ENCODE peak calls at places on chromosomes 16 and 17, in nine cellular contexts. M, P, R, K, Q, T, C, L and A are unnamed samples.

GRCh38 chr17:79243996-79244395 is 169.4 kb downstream of the ENGASE start:
- DNase-seq in M (no peak), P (no peak), R (no peak), K (no peak), Q (no peak), T (no peak), C (no peak), L (no peak), A (no peak)

GRCh38 chr16:21628196-21628726 is 24.1 kb downstream of the IGSF6 start:
- DNase-seq in M (no peak), P (no peak), R (no peak), K (no peak), Q (no peak), T (no peak), C (no peak), L (no peak), A (no peak)

GRCh38 chr17:68011199-68011665 is 15.0 kb upstream of the C17orf58 start:
- DNase-seq in M (no peak), P (peak), R (peak), K (peak), Q (peak), T (peak), C (peak), L (peak), A (no peak)

GRCh38 chr17:34579017-34579946 is at the start of gene TMEM132E:
- DNase-seq in M (peak), P (peak), R (peak), K (peak), Q (no peak), T (peak), C (peak), L (no peak), A (no peak)

GRCh38 chr16:68553186-68553585 is 14.1 kb downstream of the ZFP90 start:
- DNase-seq in M (no peak), P (no peak), R (no peak), K (no peak), Q (no peak), T (no peak), C (no peak), L (no peak), A (no peak)

GRCh38 chr16:85361441-85362118 is 249.3 kb upstream of the CIBAR2 start:
- DNase-seq in M (no peak), P (no peak), R (peak), K (no peak), Q (peak), T (peak), C (no peak), L (no peak), A (no peak)

GRCh38 chr17:79627184-79627765 is 16.4 kb upstream of the RBFOX3 start:
- DNase-seq in M (peak), P (no peak), R (peak), K (no peak), Q (no peak), T (no peak), C (no peak), L (no peak), A (no peak)

GRCh38 chr17:57534863-57535651 is 210.0 kb downstream of the CCDC182 start:
- DNase-seq in M (no peak), P (no peak), R (no peak), K (no peak), Q (peak), T (peak), C (no peak), L (no peak), A (no peak)

GRCh38 chr16:81313731-81314602 is 795 bp upstream of the GAN start:
- DNase-seq in M (no peak), P (no peak), R (no peak), K (no peak), Q (no peak), T (no peak), C (peak), L (no peak), A (no peak)

GRCh38 chr17:7988750-7989178 is 13.7 kb upstream of the GUCY2D start:
- DNase-seq in M (no peak), P (peak), R (peak), K (peak), Q (peak), T (peak), C (peak), L (peak), A (peak)

GRCh38 chr16:62036101-62036806 is at the start of gene CDH8:
- DNase-seq in M (peak), P (peak), R (no peak), K (no peak), Q (no peak), T (no peak), C (no peak), L (no peak), A (no peak)

GRCh38 chr16:31052131-31052530 is 18.8 kb downstream of the STX4 start:
- DNase-seq in M (no peak), P (no peak), R (no peak), K (peak), Q (peak), T (peak), C (peak), L (peak), A (peak)

GRCh38 chr16:53126390-53126789 is 71.6 kb downstream of the CHD9 start:
- DNase-seq in M (no peak), P (no peak), R (no peak), K (no peak), Q (no peak), T (no peak), C (no peak), L (no peak), A (no peak)

GRCh38 chr16:27230562-27230991 is 27.3 kb downstream of the KDM8 start:
- DNase-seq in M (peak), P (peak), R (no peak), K (no peak), Q (no peak), T (peak), C (no peak), L (no peak), A (no peak)

GRCh38 chr17:48819466-48819865 is 2.4 kb upstream of the TTLL6 start:
- DNase-seq in M (no peak), P (no peak), R (no peak), K (no peak), Q (no peak), T (no peak), C (no peak), L (no peak), A (no peak)

GRCh38 chr17:8862213-8863056 is 5.0 kb downstream of the PIK3R6 start:
- DNase-seq in M (no peak), P (no peak), R (no peak), K (no peak), Q (no peak), T (no peak), C (peak), L (no peak), A (no peak)

GRCh38 chr16:89452925-89453324 is 37.4 kb downstream of the ANKRD11 start:
- DNase-seq in M (no peak), P (no peak), R (no peak), K (no peak), Q (no peak), T (no peak), C (no peak), L (no peak), A (no peak)

GRCh38 chr17:56108811-56109284 is 44.4 kb upstream of the ANKFN1 start:
- DNase-seq in M (no peak), P (no peak), R (no peak), K (no peak), Q (no peak), T (no peak), C (no peak), L (peak), A (no peak)

GRCh38 chr17:81026266-81027036 is 8.5 kb upstream of the BAIAP2 start:
- DNase-seq in M (no peak), P (no peak), R (no peak), K (no peak), Q (no peak), T (no peak), C (peak), L (no peak), A (no peak)

GRCh38 chr17:31533546-31534155 is 142.2 kb downstream of the RAB11FIP4 start:
- DNase-seq in M (no peak), P (peak), R (no peak), K (peak), Q (peak), T (no peak), C (peak), L (peak), A (peak)

GRCh38 chr17:50501054-50501453 is 7.2 kb upstream of the MYCBPAP start:
- DNase-seq in M (no peak), P (peak), R (no peak), K (peak), Q (peak), T (peak), C (peak), L (no peak), A (no peak)

GRCh38 chr16:2592786-2593185 is 55.0 kb downstream of the PDPK1 start:
- DNase-seq in M (no peak), P (no peak), R (no peak), K (no peak), Q (no peak), T (no peak), C (no peak), L (no peak), A (no peak)

GRCh38 chr16:53768593-53768992 is 64.6 kb downstream of the FTO start:
- DNase-seq in M (no peak), P (no peak), R (no peak), K (peak), Q (no peak), T (no peak), C (peak), L (peak), A (peak)

GRCh38 chr17:79874329-79874981 is 35.2 kb upstream of the CBX4 start:
- DNase-seq in M (no peak), P (peak), R (no peak), K (peak), Q (peak), T (no peak), C (peak), L (peak), A (no peak)

GRCh38 chr16:23129686-23130085 is 19.6 kb downstream of the USP31 start:
- DNase-seq in M (no peak), P (no peak), R (no peak), K (no peak), Q (no peak), T (no peak), C (no peak), L (no peak), A (no peak)

GRCh38 chr17:78329263-78330059 is 30.4 kb downstream of the SOCS3 start:
- DNase-seq in M (no peak), P (no peak), R (no peak), K (peak), Q (no peak), T (no peak), C (peak), L (no peak), A (no peak)

GRCh38 chr16:57964157-57964700 is 6.7 kb downstream of the CNGB1 start:
- DNase-seq in M (no peak), P (no peak), R (no peak), K (no peak), Q (no peak), T (no peak), C (no peak), L (no peak), A (no peak)

GRCh38 chr17:4544656-4545216 is 10.4 kb downstream of the MYBBP1A start:
- DNase-seq in M (no peak), P (no peak), R (no peak), K (no peak), Q (peak), T (no peak), C (no peak), L (no peak), A (no peak)

GRCh38 chr17:8799851-8800212 is 667 bp upstream of the MFSD6L start:
- DNase-seq in M (no peak), P (no peak), R (no peak), K (no peak), Q (no peak), T (no peak), C (no peak), L (no peak), A (no peak)

GRCh38 chr17:45106101-45106500 is 26.2 kb downstream of the PLCD3 start:
- DNase-seq in M (no peak), P (no peak), R (no peak), K (no peak), Q (no peak), T (no peak), C (no peak), L (no peak), A (no peak)

GRCh38 chr17:79330696-79331095 is 256.1 kb downstream of the ENGASE start:
- DNase-seq in M (no peak), P (no peak), R (no peak), K (no peak), Q (no peak), T (no peak), C (no peak), L (no peak), A (no peak)

GRCh38 chr17:38454528-38454927 is 26.3 kb downstream of the ARHGAP23 start:
- DNase-seq in M (peak), P (no peak), R (peak), K (peak), Q (no peak), T (peak), C (peak), L (peak), A (no peak)

GRCh38 chr16:85588562-85589503 is 24.3 kb upstream of the GSE1 start:
- DNase-seq in M (no peak), P (no peak), R (no peak), K (no peak), Q (peak), T (no peak), C (no peak), L (no peak), A (no peak)

GRCh38 chr17:58176200-58176599 is 9.4 kb downstream of the OR4D2 start:
- DNase-seq in M (no peak), P (peak), R (no peak), K (peak), Q (no peak), T (no peak), C (peak), L (no peak), A (no peak)

GRCh38 chr17:49994085-49995054 is 654 bp downstream of the DLX3 start:
- DNase-seq in M (no peak), P (no peak), R (no peak), K (no peak), Q (no peak), T (no peak), C (peak), L (no peak), A (no peak)

GRCh38 chr17:75688209-75688771 is 21.2 kb downstream of the SAP30BP start:
- DNase-seq in M (peak), P (no peak), R (no peak), K (no peak), Q (no peak), T (no peak), C (peak), L (no peak), A (no peak)

GRCh38 chr17:46818929-46819859 is 702 bp upstream of the WNT3 start:
- DNase-seq in M (no peak), P (no peak), R (no peak), K (no peak), Q (peak), T (no peak), C (peak), L (no peak), A (no peak)
- H3K4me3 ChIP-seq in M (peak), P (peak), R (peak), K (peak), Q (peak), T (peak), C (peak), L (no peak), A (no peak)

GRCh38 chr16:4984174-4985000 is 26.3 kb downstream of the SEC14L5 start:
- DNase-seq in M (no peak), P (no peak), R (no peak), K (no peak), Q (no peak), T (no peak), C (peak), L (no peak), A (no peak)

GRCh38 chr16:4988647-4989046 is 30.5 kb downstream of the SEC14L5 start:
- DNase-seq in M (no peak), P (no peak), R (no peak), K (no peak), Q (peak), T (no peak), C (no peak), L (no peak), A (no peak)

GRCh38 chr16:4989391-4990006 is 31.4 kb downstream of the SEC14L5 start:
- DNase-seq in M (no peak), P (no peak), R (no peak), K (no peak), Q (peak), T (no peak), C (no peak), L (no peak), A (no peak)

GRCh38 chr16:4987580-4988374 is 29.6 kb downstream of the SEC14L5 start:
- DNase-seq in M (no peak), P (no peak), R (no peak), K (no peak), Q (peak), T (no peak), C (no peak), L (peak), A (no peak)

GRCh38 chr16:4987250-4987579 is 29.1 kb downstream of the SEC14L5 start:
- DNase-seq in M (no peak), P (no peak), R (no peak), K (no peak), Q (no peak), T (no peak), C (no peak), L (no peak), A (no peak)
- H3K27ac ChIP-seq in M (no peak), P (no peak), R (no peak), K (no peak), Q (no peak), T (no peak), C (no peak), L (no peak), A (no peak)

GRCh38 chr16:71449020-71449419 is 7.2 kb upstream of the TLE7 start:
- DNase-seq in M (no peak), P (no peak), R (no peak), K (peak), Q (no peak), T (no peak), C (no peak), L (no peak), A (no peak)
- H3K4me3 ChIP-seq in M (no peak), P (no peak), R (no peak), K (no peak), Q (no peak), T (no peak), C (peak), L (no peak), A (no peak)

GRCh38 chr16:1333149-1333812 is at the start of gene BAIAP3:
- DNase-seq in M (no peak), P (peak), R (peak), K (no peak), Q (peak), T (peak), C (peak), L (peak), A (no peak)
- H3K27ac ChIP-seq in M (no peak), P (no peak), R (no peak), K (no peak), Q (peak), T (peak), C (no peak), L (peak), A (no peak)